ENCODE peak calls at places on chromosomes 1 and 21, in ten cellular contexts. E is GM06990; U is NCI-H510A treated with DMSO at 0.1 percent for 48 hours; O is activated T-helper 1 cell treated with anti-CD3 and anti-CD28 coated beads, Interleukin-2, amount 50 U/mL, for 16 hours; I is NCI-H1105 treated with DMSO at 0.1 percent for 48 hours; T is heart right ventricle; X is amniotic epithelial cell; M is HFF-Myc; K is lung; A is H4. Q is an unnamed sample.

GRCh38 chr1:212782422-212783154 is 9.0 kb downstream of the NSL1 start:
- DNase-seq in U (peak; percentile 50), E (no peak), O (no peak), T (no peak), K (no peak), M (no peak), X (peak; percentile 64), A (peak; percentile 27), I (peak; percentile 49), Q (no peak)

GRCh38 chr1:83978056-83978455 is 20.9 kb downstream of the TTLL7 start:
- DNase-seq in O (no peak), E (no peak), M (no peak), X (no peak), I (peak; percentile 80), T (no peak), U (no peak), K (no peak), A (no peak), Q (no peak)

GRCh38 chr1:34366875-34367624 is 190.3 kb downstream of the C1orf94 start:
- DNase-seq in T (no peak), E (no peak), U (no peak), A (no peak), X (no peak), K (peak; percentile 7), O (no peak), I (no peak), M (no peak), Q (no peak)

GRCh38 chr1:163275222-163275621 is 46.5 kb upstream of the NUF2 start:
- DNase-seq in A (peak; percentile 20), I (no peak), M (no peak), O (no peak), X (no peak), K (no peak), T (no peak), E (no peak), U (no peak), Q (no peak)

GRCh38 chr1:203791498-203791897 is 3.9 kb upstream of the ZBED6 start:
- DNase-seq in T (no peak), I (no peak), K (no peak), A (no peak), M (no peak), O (no peak), X (no peak), U (no peak), E (no peak), Q (no peak)

GRCh38 chr1:208243522-208243850 is 698 bp downstream of the PLXNA2 start:
- DNase-seq in O (no peak), X (no peak), I (no peak), T (no peak), U (no peak), K (no peak), M (no peak), A (no peak), E (peak; percentile 41), Q (no peak)

GRCh38 chr1:200263203-200263602 is 146.6 kb downstream of the ZNF281 start:
- DNase-seq in M (no peak), U (no peak), A (no peak), T (no peak), E (no peak), X (no peak), K (no peak), I (no peak), O (no peak), Q (no peak)

GRCh38 chr1:53512807-53513755 is 53.9 kb downstream of the DMRTB1 start:
- DNase-seq in A (no peak), U (peak; percentile 82), K (no peak), I (no peak), M (no peak), O (no peak), X (peak; percentile 27), T (no peak), E (no peak), Q (no peak)

GRCh38 chr1:179129702-179130473 is 48.0 kb downstream of the TOR3A start:
- DNase-seq in I (no peak), U (no peak), O (no peak), T (no peak), X (peak; percentile 47), E (peak; percentile 64), A (peak; percentile 37), M (no peak), K (no peak), Q (no peak)

GRCh38 chr1:209064850-209065249 is 518.7 kb upstream of the CAMK1G start:
- DNase-seq in U (no peak), A (no peak), T (no peak), X (no peak), K (no peak), I (no peak), E (no peak), M (no peak), O (no peak), Q (no peak)

GRCh38 chr1:177311111-177311510 is 140.4 kb downstream of the BRINP2 start:
- DNase-seq in T (no peak), I (no peak), A (no peak), E (no peak), X (no peak), K (no peak), O (no peak), U (no peak), M (no peak), Q (no peak)

GRCh38 chr1:216686860-216687545 is 36.2 kb downstream of the ESRRG start:
- DNase-seq in M (no peak), X (no peak), O (no peak), E (no peak), A (peak; percentile 43), U (no peak), T (peak; percentile 10), K (no peak), I (no peak), Q (no peak)

GRCh38 chr1:193634470-193634869 is 448.1 kb upstream of the B3GALT2 start:
- DNase-seq in X (peak; percentile 42), I (no peak), K (no peak), U (no peak), O (no peak), A (peak; percentile 11), E (no peak), M (no peak), T (no peak), Q (no peak)

GRCh38 chr1:241423541-241424479 is 66.8 kb upstream of the RGS7 start:
- DNase-seq in T (no peak), A (no peak), M (no peak), E (peak; percentile 32), O (no peak), I (peak; percentile 10), X (no peak), U (peak; percentile 12), K (no peak), Q (no peak)

GRCh38 chr1:37932759-37933158 is 14.1 kb downstream of the INPP5B start:
- DNase-seq in M (no peak), T (no peak), E (no peak), K (no peak), I (no peak), U (no peak), O (no peak), X (peak; percentile 87), A (no peak), Q (no peak)

GRCh38 chr1:167529829-167530474 is 11.6 kb upstream of the CD247 start:
- DNase-seq in A (no peak), E (no peak), X (peak; percentile 27), T (no peak), K (no peak), O (no peak), M (peak; percentile 38), U (no peak), I (peak; percentile 66), Q (no peak)

GRCh38 chr1:158003409-158003805 is 10.0 kb downstream of the KIRREL1 start:
- DNase-seq in K (no peak), T (no peak), E (no peak), O (no peak), M (no peak), U (no peak), I (no peak), X (peak; percentile 80), A (peak; percentile 18), Q (no peak)

GRCh38 chr1:117567976-117568375 is 37.9 kb upstream of the TENT5C start:
- DNase-seq in U (no peak), T (no peak), I (no peak), X (no peak), K (no peak), M (no peak), E (no peak), A (no peak), O (no peak), Q (no peak)

GRCh38 chr1:100736766-100737165 is 17.2 kb downstream of the VCAM1 start:
- DNase-seq in U (peak; percentile 29), I (peak; percentile 36), O (no peak), E (no peak), X (peak; percentile 49), T (no peak), A (peak; percentile 46), K (no peak), M (peak; percentile 55), Q (no peak)

GRCh38 chr1:164673584-164674214 is 114.7 kb downstream of the PBX1 start:
- DNase-seq in I (no peak), T (no peak), K (no peak), M (no peak), O (no peak), E (no peak), U (no peak), A (peak; percentile 30), X (no peak), Q (no peak)

GRCh38 chr1:6274102-6274501 is 13.2 kb upstream of the GPR153 start:
- DNase-seq in A (no peak), E (no peak), O (no peak), K (no peak), I (no peak), M (no peak), X (no peak), T (no peak), U (no peak), Q (no peak)

GRCh38 chr1:203200059-203200553 is 13.6 kb upstream of the CHI3L1 start:
- DNase-seq in K (peak; percentile 41), E (no peak), O (no peak), U (no peak), M (no peak), I (no peak), X (peak; percentile 96), A (no peak), T (no peak), Q (no peak)

GRCh38 chr1:32701951-32702598 is 495 bp downstream of the SYNC start:
- DNase-seq in I (peak; percentile 69), E (no peak), U (peak; percentile 4), X (no peak), O (no peak), M (no peak), K (peak; percentile 64), A (no peak), T (peak; percentile 50), Q (no peak)

GRCh38 chr1:222054416-222054815 is 312.5 kb upstream of the DUSP10 start:
- DNase-seq in O (no peak), X (no peak), E (no peak), I (no peak), A (no peak), U (no peak), M (no peak), T (no peak), K (no peak), Q (no peak)

GRCh38 chr1:24888971-24889670 is 41.0 kb downstream of the RUNX3 start:
- DNase-seq in O (no peak), T (no peak), X (peak; percentile 28), U (no peak), I (no peak), K (no peak), A (no peak), M (no peak), E (no peak), Q (no peak)

GRCh38 chr21:37658994-37659458 is 257.2 kb downstream of the KCNJ6 start:
- DNase-seq in M (peak; percentile 16), I (no peak), A (peak; percentile 66), X (peak; percentile 91), E (no peak), O (no peak), K (no peak), T (no peak), U (no peak), Q (no peak)

GRCh38 chr1:7991504-7992440 is 30.3 kb downstream of the PARK7 start:
- DNase-seq in K (no peak), I (peak; percentile 4), E (no peak), X (peak; percentile 56), U (no peak), O (no peak), M (no peak), T (no peak), A (no peak), Q (no peak)

GRCh38 chr1:37071829-37072228 is 37.5 kb upstream of the GRIK3 start:
- DNase-seq in T (no peak), X (no peak), E (no peak), A (no peak), O (no peak), U (no peak), K (no peak), M (no peak), I (no peak), Q (no peak)

Q was measured in brain pericyte.